ENCODE peak calls at places on chromosome 9, in nine cellular contexts. X, F, L, Q, C, G, E, J and S are unnamed samples.

GRCh38 chr9:71729816-71730526 is 38.3 kb downstream of the CEMIP2 start:
- DNase-seq in F (no peak), Q (no peak), J (no peak), X (no peak), G (peak), L (no peak), C (no peak), E (peak), S (no peak)

GRCh38 chr9:71924576-71924975 is 13.1 kb downstream of the C9orf85 start:
- DNase-seq in Q (no peak), G (no peak), X (no peak), L (no peak), F (no peak), J (no peak), E (no peak), C (no peak), S (no peak)

GRCh38 chr9:136951541-136952353 is at the start of gene LCN12:
- DNase-seq in F (no peak), J (no peak), Q (peak), G (no peak), L (no peak), E (no peak), C (no peak), X (no peak), S (no peak)

GRCh38 chr9:29625292-29625731 is 2052.0 kb upstream of the C9orf72 start:
- DNase-seq in E (peak), C (no peak), Q (no peak), L (no peak), J (no peak), G (no peak), F (no peak), X (no peak), S (no peak)

GRCh38 chr9:128056887-128057723 is 10.0 kb downstream of the NAIF1 start:
- DNase-seq in F (no peak), Q (no peak), J (peak), C (no peak), L (peak), X (no peak), G (no peak), E (no peak), S (no peak)

GRCh38 chr9:81627481-81627880 is 61.9 kb downstream of the TLE1 start:
- DNase-seq in Q (no peak), L (no peak), C (no peak), J (no peak), G (no peak), X (no peak), F (no peak), E (no peak), S (no peak)

GRCh38 chr9:121612511-121612998 is 38.9 kb upstream of the DAB2IP start:
- DNase-seq in X (no peak), E (no peak), F (no peak), C (no peak), L (no peak), G (peak), Q (no peak), J (no peak), S (no peak)

GRCh38 chr9:16613605-16614004 is 256.9 kb downstream of the BNC2 start:
- DNase-seq in F (no peak), Q (no peak), X (no peak), G (no peak), J (no peak), L (no peak), E (no peak), C (no peak), S (no peak)

GRCh38 chr9:20031836-20032235 is 243.0 kb upstream of the SLC24A2 start:
- DNase-seq in G (no peak), X (no peak), F (no peak), Q (no peak), E (no peak), L (no peak), C (no peak), J (no peak), S (no peak)

GRCh38 chr9:37639109-37639748 is 11.5 kb upstream of the FRMPD1 start:
- DNase-seq in G (peak), L (no peak), Q (no peak), J (no peak), E (peak), C (no peak), F (no peak), X (no peak), S (peak)

GRCh38 chr9:83041771-83042170 is 21.2 kb downstream of the RASEF start:
- DNase-seq in F (no peak), J (peak), E (peak), C (no peak), L (no peak), Q (no peak), X (no peak), G (peak), S (no peak)

GRCh38 chr9:94729199-94729598 is 2.7 kb downstream of the AOPEP start:
- DNase-seq in F (no peak), G (no peak), L (no peak), E (no peak), J (no peak), X (no peak), C (no peak), Q (no peak), S (no peak)

GRCh38 chr9:133677126-133678010 is 41.2 kb downstream of the DBH start:
- DNase-seq in J (no peak), Q (no peak), G (no peak), E (no peak), L (no peak), F (no peak), X (peak), C (no peak), S (no peak)

GRCh38 chr9:129635099-129635803 is 6.7 kb downstream of the ASB6 start:
- DNase-seq in E (no peak), Q (no peak), G (no peak), X (no peak), J (no peak), L (no peak), C (no peak), F (no peak), S (no peak)

GRCh38 chr9:75181748-75182147 is 93.4 kb downstream of the OSTF1 start:
- DNase-seq in G (peak), L (no peak), X (no peak), Q (no peak), J (no peak), E (peak), C (no peak), F (no peak), S (no peak)

GRCh38 chr9:74803366-74804017 is 84.2 kb downstream of the TRPM6 start:
- DNase-seq in G (peak), X (no peak), C (no peak), E (no peak), F (no peak), L (no peak), Q (no peak), J (no peak), S (no peak)

GRCh38 chr9:27361401-27361953 is 64.5 kb upstream of the EQTN start:
- DNase-seq in X (no peak), F (no peak), C (no peak), G (no peak), L (no peak), E (no peak), J (no peak), Q (no peak), S (no peak)

GRCh38 chr9:137606734-137607138 is 1.2 kb downstream of the ARRDC1 start:
- DNase-seq in X (no peak), F (no peak), C (no peak), L (no peak), J (no peak), E (no peak), G (no peak), Q (peak), S (no peak)

GRCh38 chr9:112647596-112647995 is 70.3 kb downstream of the INIP start:
- DNase-seq in X (no peak), F (no peak), C (no peak), L (no peak), J (no peak), G (no peak), Q (no peak), E (no peak), S (no peak)

GRCh38 chr9:84846501-84847323 is 177.2 kb downstream of the NTRK2 start:
- DNase-seq in C (no peak), J (no peak), Q (no peak), G (no peak), F (no peak), X (no peak), L (peak), E (peak), S (no peak)

GRCh38 chr9:32526042-32526706 is at the start of gene RIGI:
- DNase-seq in E (peak), Q (peak), X (peak), L (peak), J (peak), G (peak), C (peak), F (peak), S (peak)

GRCh38 chr9:69818946-69819345 is 1.7 kb upstream of the CFAP95 start:
- DNase-seq in G (peak), Q (no peak), J (no peak), E (peak), X (peak), F (no peak), L (no peak), C (no peak), S (no peak)

GRCh38 chr9:126676685-126677143 is 63.0 kb downstream of the LMX1B start:
- DNase-seq in L (no peak), Q (no peak), F (no peak), X (no peak), J (no peak), E (no peak), G (peak), C (no peak), S (no peak)

GRCh38 chr9:132820545-132820944 is 57.5 kb downstream of the AK8 start:
- DNase-seq in X (no peak), Q (no peak), C (no peak), J (no peak), F (no peak), L (no peak), G (no peak), E (no peak), S (no peak)

GRCh38 chr9:88746029-88746743 is 211.2 kb downstream of the NXNL2 start:
- DNase-seq in F (no peak), G (peak), X (no peak), J (no peak), E (peak), L (no peak), C (no peak), Q (peak), S (peak)

GRCh38 chr9:91929331-91929730 is 20.7 kb downstream of the ROR2 start:
- DNase-seq in L (no peak), Q (no peak), E (no peak), G (no peak), X (no peak), C (no peak), J (no peak), F (no peak), S (no peak)

GRCh38 chr9:34577635-34578240 is 11.8 kb downstream of the CNTFR start:
- DNase-seq in Q (no peak), X (no peak), F (no peak), L (no peak), J (peak), C (no peak), E (no peak), G (no peak), S (no peak)

GRCh38 chr9:5643005-5643624 is 14.2 kb downstream of the RIC1 start:
- DNase-seq in G (no peak), C (no peak), E (peak), X (no peak), L (no peak), Q (no peak), J (no peak), F (no peak), S (no peak)

GRCh38 chr9:116899337-116900006 is 212.4 kb downstream of the TRIM32 start:
- DNase-seq in Q (no peak), C (no peak), G (peak), X (no peak), F (no peak), J (no peak), E (peak), L (no peak), S (peak)

GRCh38 chr9:129838707-129839259 is 3.5 kb downstream of the USP20 start:
- DNase-seq in G (peak), Q (no peak), F (peak), X (peak), L (no peak), J (no peak), C (no peak), E (peak), S (peak)

GRCh38 chr9:132855904-132856303 is 22.2 kb downstream of the AK8 start:
- DNase-seq in Q (no peak), F (no peak), X (no peak), E (no peak), L (no peak), J (no peak), G (no peak), C (no peak), S (no peak)

GRCh38 chr9:4193391-4193790 is 106.5 kb downstream of the GLIS3 start:
- DNase-seq in X (no peak), C (no peak), G (no peak), F (no peak), Q (no peak), J (no peak), L (no peak), E (no peak), S (no peak)

GRCh38 chr9:134314950-134315715 is 11.1 kb upstream of the RXRA start:
- DNase-seq in X (no peak), L (no peak), F (no peak), E (no peak), G (no peak), J (no peak), C (no peak), Q (peak), S (no peak)

GRCh38 chr9:95268681-95269080 is 48.8 kb downstream of the FANCC start:
- DNase-seq in E (peak), X (no peak), Q (no peak), L (peak), F (no peak), J (peak), C (no peak), G (peak), S (peak)

GRCh38 chr9:83996126-83996525 is 15.5 kb downstream of the RMI1 start:
- DNase-seq in X (no peak), F (no peak), J (no peak), G (no peak), C (no peak), E (no peak), L (no peak), Q (no peak), S (no peak)

GRCh38 chr9:94553029-94553938 is 1.6 kb upstream of the PCAT7 start:
- DNase-seq in C (no peak), F (no peak), X (no peak), J (no peak), G (no peak), Q (no peak), L (no peak), E (no peak), S (no peak)